ENCODE peak calls at places on chromosomes 2 and 18, in five cellular contexts. One of them, this sample, is unnamed.

GRCh38 chr2:105610444-105611327 is 134.0 kb upstream of the NCK2 start:
- DNase-seq in CD8-positive, alpha-beta T cell: no peak
- DNase-seq in CD4-positive, alpha-beta T cell: no peak
- DNase-seq in retinal pigment epithelial cell: no peak
- DNase-seq in neural progenitor cell: no peak
- DNase-seq in this sample: no peak

GRCh38 chr2:241659150-241659739 is 21.8 kb downstream of the ATG4B start:
- DNase-seq in CD8-positive, alpha-beta T cell: peak; percentile 44
- DNase-seq in CD4-positive, alpha-beta T cell: no peak
- DNase-seq in retinal pigment epithelial cell: no peak
- DNase-seq in neural progenitor cell: peak; percentile 61
- DNase-seq in this sample: no peak

GRCh38 chr18:58789856-58790255 is 74.8 kb upstream of the ZNF532 start:
- DNase-seq in CD8-positive, alpha-beta T cell: no peak
- DNase-seq in CD4-positive, alpha-beta T cell: no peak
- DNase-seq in retinal pigment epithelial cell: no peak
- DNase-seq in neural progenitor cell: no peak
- DNase-seq in this sample: no peak

GRCh38 chr18:25678226-25678625 is 326.3 kb upstream of the ZNF521 start:
- DNase-seq in CD8-positive, alpha-beta T cell: no peak
- DNase-seq in CD4-positive, alpha-beta T cell: no peak
- DNase-seq in retinal pigment epithelial cell: no peak
- DNase-seq in neural progenitor cell: no peak
- DNase-seq in this sample: no peak

GRCh38 chr2:3282056-3282998 is 95.3 kb downstream of the EIPR1 start:
- DNase-seq in CD8-positive, alpha-beta T cell: no peak
- DNase-seq in CD4-positive, alpha-beta T cell: no peak
- DNase-seq in retinal pigment epithelial cell: peak; percentile 41
- DNase-seq in neural progenitor cell: no peak
- DNase-seq in this sample: no peak

GRCh38 chr2:190355968-190356657 is 12.7 kb downstream of the INPP1 start:
- DNase-seq in CD8-positive, alpha-beta T cell: no peak
- DNase-seq in CD4-positive, alpha-beta T cell: no peak
- DNase-seq in retinal pigment epithelial cell: no peak
- DNase-seq in neural progenitor cell: no peak
- DNase-seq in this sample: no peak

GRCh38 chr18:21194871-21195771 is 46.9 kb upstream of the GREB1L start:
- DNase-seq in CD8-positive, alpha-beta T cell: no peak
- DNase-seq in CD4-positive, alpha-beta T cell: no peak
- DNase-seq in retinal pigment epithelial cell: no peak
- DNase-seq in neural progenitor cell: peak; percentile 44
- DNase-seq in this sample: no peak

GRCh38 chr2:230680463-230681195 is 32.0 kb upstream of the CAB39 start:
- DNase-seq in CD8-positive, alpha-beta T cell: no peak
- DNase-seq in CD4-positive, alpha-beta T cell: no peak
- DNase-seq in retinal pigment epithelial cell: no peak
- DNase-seq in neural progenitor cell: no peak
- DNase-seq in this sample: no peak

GRCh38 chr18:23276456-23276855 is 141.2 kb downstream of the CABLES1 start:
- DNase-seq in CD8-positive, alpha-beta T cell: no peak
- DNase-seq in CD4-positive, alpha-beta T cell: no peak
- DNase-seq in retinal pigment epithelial cell: no peak
- DNase-seq in neural progenitor cell: no peak
- DNase-seq in this sample: no peak

GRCh38 chr18:53796042-53796729 is 428.3 kb downstream of the MBD2 start:
- DNase-seq in CD8-positive, alpha-beta T cell: no peak
- DNase-seq in CD4-positive, alpha-beta T cell: no peak
- DNase-seq in retinal pigment epithelial cell: peak; percentile 57
- DNase-seq in neural progenitor cell: no peak
- DNase-seq in this sample: no peak

GRCh38 chr18:376307-376706 is 108.5 kb upstream of the THOC1 start:
- DNase-seq in CD8-positive, alpha-beta T cell: no peak
- DNase-seq in CD4-positive, alpha-beta T cell: no peak
- DNase-seq in retinal pigment epithelial cell: no peak
- DNase-seq in neural progenitor cell: no peak
- DNase-seq in this sample: no peak

GRCh38 chr18:23226386-23226785 is 91.1 kb downstream of the CABLES1 start:
- DNase-seq in CD8-positive, alpha-beta T cell: no peak
- DNase-seq in CD4-positive, alpha-beta T cell: no peak
- DNase-seq in retinal pigment epithelial cell: no peak
- DNase-seq in neural progenitor cell: no peak
- DNase-seq in this sample: no peak

GRCh38 chr18:23136326-23137092 is 1.2 kb downstream of the CABLES1 start:
- DNase-seq in CD8-positive, alpha-beta T cell: no peak
- DNase-seq in CD4-positive, alpha-beta T cell: no peak
- DNase-seq in retinal pigment epithelial cell: no peak
- DNase-seq in neural progenitor cell: peak; percentile 41
- DNase-seq in this sample: peak; percentile 55

GRCh38 chr2:25697559-25698341 is 24.4 kb upstream of the DTNB start:
- DNase-seq in CD8-positive, alpha-beta T cell: no peak
- DNase-seq in CD4-positive, alpha-beta T cell: no peak
- DNase-seq in retinal pigment epithelial cell: no peak
- DNase-seq in neural progenitor cell: peak; percentile 45
- DNase-seq in this sample: no peak

GRCh38 chr2:96321230-96322103 is 3.6 kb upstream of the ITPRIPL1 start:
- DNase-seq in CD8-positive, alpha-beta T cell: peak; percentile 79
- DNase-seq in CD4-positive, alpha-beta T cell: peak; percentile 66
- DNase-seq in retinal pigment epithelial cell: no peak
- DNase-seq in neural progenitor cell: peak; percentile 85
- DNase-seq in this sample: no peak

GRCh38 chr18:41992066-41992465 is 37.0 kb downstream of the PIK3C3 start:
- DNase-seq in CD8-positive, alpha-beta T cell: no peak
- DNase-seq in CD4-positive, alpha-beta T cell: no peak
- DNase-seq in retinal pigment epithelial cell: no peak
- DNase-seq in neural progenitor cell: no peak
- DNase-seq in this sample: no peak

GRCh38 chr2:58137856-58138255 is 91.2 kb downstream of the VRK2 start:
- DNase-seq in CD8-positive, alpha-beta T cell: no peak
- DNase-seq in CD4-positive, alpha-beta T cell: no peak
- DNase-seq in retinal pigment epithelial cell: no peak
- DNase-seq in neural progenitor cell: no peak
- DNase-seq in this sample: no peak

GRCh38 chr2:132667716-132668115 is 2.3 kb downstream of the LYPD1 start:
- DNase-seq in CD8-positive, alpha-beta T cell: no peak
- DNase-seq in CD4-positive, alpha-beta T cell: no peak
- DNase-seq in retinal pigment epithelial cell: no peak
- DNase-seq in neural progenitor cell: no peak
- DNase-seq in this sample: no peak

GRCh38 chr2:64186698-64187605 is 42.7 kb upstream of the PELI1 start:
- DNase-seq in CD8-positive, alpha-beta T cell: no peak
- DNase-seq in CD4-positive, alpha-beta T cell: no peak
- DNase-seq in retinal pigment epithelial cell: no peak
- DNase-seq in neural progenitor cell: no peak
- DNase-seq in this sample: peak; percentile 54

GRCh38 chr2:39375917-39376316 is 61.2 kb downstream of the MAP4K3 start:
- DNase-seq in CD8-positive, alpha-beta T cell: no peak
- DNase-seq in CD4-positive, alpha-beta T cell: no peak
- DNase-seq in retinal pigment epithelial cell: no peak
- DNase-seq in neural progenitor cell: no peak
- DNase-seq in this sample: no peak

GRCh38 chr2:119428488-119429224 is 3.0 kb upstream of the TMEM37 start:
- DNase-seq in CD8-positive, alpha-beta T cell: no peak
- DNase-seq in CD4-positive, alpha-beta T cell: no peak
- DNase-seq in retinal pigment epithelial cell: no peak
- DNase-seq in neural progenitor cell: no peak
- DNase-seq in this sample: no peak

GRCh38 chr2:31428001-31428418 is 13.5 kb upstream of the XDH start:
- DNase-seq in CD8-positive, alpha-beta T cell: no peak
- DNase-seq in CD4-positive, alpha-beta T cell: no peak
- DNase-seq in retinal pigment epithelial cell: no peak
- DNase-seq in neural progenitor cell: no peak
- DNase-seq in this sample: no peak

GRCh38 chr2:26717362-26717761 is 24.8 kb downstream of the KCNK3 start:
- DNase-seq in CD8-positive, alpha-beta T cell: no peak
- DNase-seq in CD4-positive, alpha-beta T cell: no peak
- DNase-seq in retinal pigment epithelial cell: no peak
- DNase-seq in neural progenitor cell: no peak
- DNase-seq in this sample: no peak

GRCh38 chr2:185628985-185629384 is 109.6 kb upstream of the FSIP2 start:
- DNase-seq in CD8-positive, alpha-beta T cell: no peak
- DNase-seq in CD4-positive, alpha-beta T cell: no peak
- DNase-seq in retinal pigment epithelial cell: no peak
- DNase-seq in neural progenitor cell: peak; percentile 56
- DNase-seq in this sample: no peak
- TF ChIP-seq CTCF in CD8-positive, alpha-beta T cell: no peak
- TF ChIP-seq CTCF in CD4-positive, alpha-beta T cell: no peak
- TF ChIP-seq CTCF in retinal pigment epithelial cell: peak; percentile 24
- TF ChIP-seq CTCF in neural progenitor cell: peak; percentile 61
- TF ChIP-seq CTCF in this sample: no peak

DNA sequence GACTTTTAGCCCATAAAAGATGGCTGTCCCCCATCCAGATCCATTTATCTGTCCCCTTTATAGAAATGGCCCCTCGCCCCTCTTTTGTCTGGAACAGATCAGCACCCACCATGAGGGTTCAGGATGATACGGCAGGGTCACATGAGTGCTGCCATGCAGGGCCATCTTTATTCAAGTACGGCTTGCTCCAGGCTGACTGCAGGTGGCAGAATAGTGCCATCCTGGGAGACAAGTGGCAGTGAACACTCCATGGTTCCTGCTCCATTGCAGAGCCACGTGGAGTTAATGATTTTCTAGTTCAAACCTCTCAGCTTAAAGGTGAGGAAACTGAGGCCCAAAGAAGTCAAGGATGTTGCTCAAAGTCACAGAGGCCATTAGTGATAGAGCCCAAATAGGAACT is 180.6 kb downstream of the CLIP4 start:
- DNase-seq in CD8-positive, alpha-beta T cell: no peak
- DNase-seq in CD4-positive, alpha-beta T cell: no peak
- DNase-seq in retinal pigment epithelial cell: no peak
- DNase-seq in neural progenitor cell: peak; percentile 52
- DNase-seq in this sample: no peak
- TF ChIP-seq CTCF in CD8-positive, alpha-beta T cell: no peak
- TF ChIP-seq CTCF in CD4-positive, alpha-beta T cell: no peak
- TF ChIP-seq CTCF in retinal pigment epithelial cell: peak; percentile 30
- TF ChIP-seq CTCF in neural progenitor cell: peak; percentile 61
- TF ChIP-seq CTCF in this sample: peak; percentile 11

DNA sequence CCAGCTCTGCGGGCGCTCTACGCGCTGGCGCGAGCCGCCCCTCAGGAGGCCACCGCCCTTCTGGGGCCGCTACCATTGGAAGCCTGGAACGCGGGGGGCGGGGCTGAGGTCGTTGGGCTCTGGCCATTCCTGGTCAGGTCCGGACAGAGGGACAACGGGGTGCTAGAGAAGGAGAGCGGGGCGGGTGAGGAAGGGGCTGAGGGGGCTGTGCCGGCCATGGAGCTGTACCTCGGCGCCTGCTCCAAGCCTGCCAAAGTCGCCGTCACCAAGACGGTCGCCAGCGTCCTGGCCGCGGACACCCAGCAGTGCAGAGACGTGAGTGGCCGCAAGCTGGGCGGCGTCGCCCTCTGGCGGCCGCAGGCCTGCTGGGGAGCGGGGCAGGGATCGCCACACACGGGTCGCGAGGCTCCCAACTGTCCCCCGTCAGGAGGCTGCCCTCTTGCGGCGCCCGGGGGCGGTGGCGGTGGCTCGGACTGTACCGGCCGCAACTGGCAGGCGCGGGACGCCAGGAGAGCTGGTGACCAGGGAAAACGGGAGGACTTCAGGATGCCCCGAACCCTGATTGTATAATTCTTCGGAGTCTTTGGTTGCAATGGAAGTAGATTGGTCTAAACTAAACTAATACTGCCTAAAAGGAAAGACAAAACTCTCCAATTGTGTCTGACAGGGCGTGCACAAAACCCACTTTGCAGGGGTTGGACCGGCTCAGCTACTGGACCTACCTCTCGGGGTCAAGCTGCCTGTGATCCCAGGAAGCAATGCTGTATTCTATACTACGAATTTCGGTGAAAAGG is at the start of gene FSIP2:
- DNase-seq in CD8-positive, alpha-beta T cell: no peak
- DNase-seq in CD4-positive, alpha-beta T cell: no peak
- DNase-seq in retinal pigment epithelial cell: peak; percentile 39
- DNase-seq in neural progenitor cell: peak; percentile 96
- DNase-seq in this sample: peak; percentile 50
- TF ChIP-seq CTCF in CD8-positive, alpha-beta T cell: no peak
- TF ChIP-seq CTCF in CD4-positive, alpha-beta T cell: no peak
- TF ChIP-seq CTCF in retinal pigment epithelial cell: peak; percentile 89
- TF ChIP-seq CTCF in neural progenitor cell: peak; percentile 99
- TF ChIP-seq CTCF in this sample: peak; percentile 74

DNA sequence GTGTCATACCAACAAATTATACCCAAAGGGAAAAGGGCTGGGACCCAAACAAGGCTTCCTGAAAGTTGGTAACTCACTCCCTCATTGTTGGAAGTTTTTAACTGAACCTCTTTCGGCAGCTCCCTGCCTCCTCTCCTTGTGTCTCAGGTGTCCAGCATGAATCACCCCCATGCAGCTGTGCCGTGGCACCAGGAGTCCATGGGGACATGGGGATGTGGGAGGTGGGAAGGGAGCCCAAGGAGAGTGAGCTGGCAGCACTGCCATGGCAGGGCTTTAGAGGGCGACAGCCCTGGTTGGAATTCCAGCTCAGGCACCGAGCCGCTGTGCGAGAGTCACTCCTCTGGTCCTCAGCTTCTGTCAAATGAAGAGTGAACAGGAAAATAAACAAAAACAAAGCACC is 12.5 kb upstream of the GYPC start:
- DNase-seq in CD8-positive, alpha-beta T cell: no peak
- DNase-seq in CD4-positive, alpha-beta T cell: no peak
- DNase-seq in retinal pigment epithelial cell: no peak
- DNase-seq in neural progenitor cell: peak; percentile 23
- DNase-seq in this sample: no peak
- TF ChIP-seq CTCF in CD8-positive, alpha-beta T cell: no peak
- TF ChIP-seq CTCF in CD4-positive, alpha-beta T cell: no peak
- TF ChIP-seq CTCF in retinal pigment epithelial cell: no peak
- TF ChIP-seq CTCF in neural progenitor cell: no peak
- TF ChIP-seq CTCF in this sample: no peak

GRCh38 chr2:186544255-186544675 is 45.6 kb upstream of the ITGAV start:
- DNase-seq in CD8-positive, alpha-beta T cell: no peak
- DNase-seq in CD4-positive, alpha-beta T cell: no peak
- DNase-seq in retinal pigment epithelial cell: peak; percentile 80
- DNase-seq in neural progenitor cell: peak; percentile 45
- DNase-seq in this sample: no peak
- TF ChIP-seq CTCF in CD8-positive, alpha-beta T cell: no peak
- TF ChIP-seq CTCF in CD4-positive, alpha-beta T cell: no peak
- TF ChIP-seq CTCF in retinal pigment epithelial cell: no peak
- TF ChIP-seq CTCF in neural progenitor cell: no peak
- TF ChIP-seq CTCF in this sample: no peak

GRCh38 chr2:66432801-66433694 is 1.9 kb upstream of the MEIS1 start:
- DNase-seq in CD8-positive, alpha-beta T cell: peak; percentile 24
- DNase-seq in CD4-positive, alpha-beta T cell: no peak
- DNase-seq in retinal pigment epithelial cell: peak; percentile 94
- DNase-seq in neural progenitor cell: peak; percentile 96
- DNase-seq in this sample: peak; percentile 41
- TF ChIP-seq CTCF in CD8-positive, alpha-beta T cell: no peak
- TF ChIP-seq CTCF in CD4-positive, alpha-beta T cell: no peak
- TF ChIP-seq CTCF in retinal pigment epithelial cell: no peak
- TF ChIP-seq CTCF in neural progenitor cell: no peak
- TF ChIP-seq CTCF in this sample: no peak

This sample was measured in CD14-positive monocyte.